ENCODE peak calls at places on chromosomes 4 and X, in eight cellular contexts. S is HCT116, E is GM12878, P is breast epithelium, B is sigmoid colon, D is suprapubic skin, Y is K562, J is prostate gland. A is an unnamed sample. For H3K4me1 and H3K27me3, the result is how much of the 10 kb centered on the place peaks cover.

GRCh38 chr4:3310301-3311094 is 17.7 kb downstream of the RGS12 start:
- DNase-seq in D (no peak), B (no peak), J (no peak), E (no peak), P (no peak), S (no peak), Y (no peak), A (peak)

GRCh38 chrX:74525116-74525515 is 89.3 kb downstream of the RLIM start:
- DNase-seq in S (no peak), P (no peak), J (no peak), Y (no peak), B (no peak), D (no peak), E (no peak), A (no peak)

GRCh38 chr4:24754586-24754985 is 40.8 kb upstream of the SOD3 start:
- DNase-seq in B (no peak), Y (no peak), S (no peak), P (no peak), D (no peak), E (no peak), J (no peak), A (no peak)

GRCh38 chr4:121957266-121957665 is 5.4 kb upstream of the TRPC3 start:
- DNase-seq in Y (no peak), P (no peak), D (no peak), E (no peak), S (no peak), J (no peak), B (no peak), A (no peak)

GRCh38 chr4:47824844-47825243 is 13.0 kb downstream of the CORIN start:
- DNase-seq in Y (no peak), D (no peak), P (no peak), B (no peak), J (no peak), E (no peak), S (no peak), A (no peak)

GRCh38 chr4:169649545-169650226 is 29.3 kb downstream of the CLCN3 start:
- DNase-seq in J (no peak), B (no peak), P (no peak), Y (peak), E (no peak), D (no peak), S (no peak), A (no peak)

GRCh38 chr4:161320377-161320776 is 843.4 kb downstream of the FSTL5 start:
- DNase-seq in E (no peak), P (no peak), B (no peak), D (no peak), Y (peak), J (no peak), S (peak), A (no peak)

GRCh38 chr4:3128058-3128457 is 53.6 kb downstream of the HTT start:
- DNase-seq in B (no peak), P (no peak), E (no peak), J (no peak), Y (no peak), S (no peak), D (no peak), A (no peak)

GRCh38 chrX:23764585-23764984 is 18.4 kb upstream of the SAT1 start:
- DNase-seq in J (no peak), E (no peak), Y (no peak), P (no peak), B (no peak), D (no peak), S (no peak), A (no peak)

GRCh38 chrX:45517090-45517973 is 316.7 kb upstream of the DIPK2B start:
- DNase-seq in S (peak), P (no peak), D (no peak), Y (no peak), B (no peak), E (no peak), J (no peak), A (no peak)

GRCh38 chrX:19889582-19890342 is 2.4 kb upstream of the SH3KBP1 start:
- DNase-seq in Y (peak), J (no peak), S (peak), E (peak), D (no peak), P (no peak), B (no peak), A (no peak)

GRCh38 chr4:123477804-123478209 is 81.2 kb downstream of the SPRY1 start:
- DNase-seq in E (no peak), S (no peak), D (no peak), B (no peak), Y (no peak), P (no peak), J (no peak), A (no peak)

GRCh38 chr4:165476214-165477098 is 97.6 kb downstream of the CPE start:
- DNase-seq in B (no peak), P (no peak), S (peak), D (no peak), Y (peak), J (no peak), E (no peak), A (no peak)

GRCh38 chrX:11364835-11365234 is 71.6 kb downstream of the AMELX start:
- DNase-seq in D (no peak), E (no peak), B (no peak), J (no peak), S (no peak), P (no peak), Y (no peak), A (no peak)

GRCh38 chr4:154189346-154189745 is 302.3 kb downstream of the DCHS2 start:
- DNase-seq in E (no peak), B (no peak), S (no peak), Y (no peak), D (no peak), J (no peak), P (no peak), A (no peak)

GRCh38 chrX:141839856-141840255 is 1.7 kb downstream of the MAGEC3 start:
- DNase-seq in B (no peak), J (no peak), P (no peak), E (no peak), Y (no peak), S (no peak), D (no peak), A (no peak)

GRCh38 chrX:33379839-33380238 is 168.5 kb upstream of the DMD start:
- DNase-seq in Y (no peak), B (no peak), D (no peak), S (no peak), E (no peak), P (no peak), J (peak), A (no peak)

GRCh38 chr4:77636902-77637301 is 31.3 kb downstream of the CXCL13 start:
- DNase-seq in E (no peak), P (no peak), B (no peak), Y (peak), S (peak), D (no peak), J (peak), A (no peak)

GRCh38 chrX:331772-332495 is 13.3 kb upstream of the GTPBP6 start:
- DNase-seq in S (no peak), J (no peak), Y (no peak), E (no peak), P (no peak), D (no peak), B (no peak), A (peak)

GRCh38 chrX:16804923-16805464 is 18.7 kb downstream of the TXLNG start:
- DNase-seq in Y (no peak), B (no peak), D (no peak), J (no peak), S (no peak), E (no peak), P (no peak), A (no peak)

GRCh38 chr4:115228851-115229250 is 115.4 kb upstream of the NDST4 start:
- DNase-seq in D (no peak), E (no peak), B (no peak), J (no peak), P (no peak), Y (no peak), S (no peak), A (no peak)

GRCh38 chr4:101345596-101346311 is 1.6 kb downstream of the PPP3CA start:
- DNase-seq in B (peak), P (no peak), Y (peak), S (no peak), E (no peak), J (peak), D (peak), A (peak)

GRCh38 chrX:24347871-24348270 is 12.6 kb upstream of the SUPT20HL1 start:
- DNase-seq in B (no peak), P (no peak), J (no peak), E (no peak), S (no peak), Y (no peak), D (no peak), A (no peak)

GRCh38 chr4:119337010-119337409 is 15.1 kb upstream of the FABP2 start:
- DNase-seq in D (no peak), Y (no peak), E (no peak), B (no peak), P (no peak), S (no peak), J (no peak), A (no peak)

GRCh38 chrX:119729408-119730201 is 28.8 kb upstream of the SOWAHD start:
- DNase-seq in J (peak), D (peak), S (peak), P (peak), Y (peak), E (peak), B (peak), A (peak)

GRCh38 chr4:85107553-85107952 is 141.1 kb upstream of the WDFY3 start:
- DNase-seq in B (no peak), S (no peak), J (no peak), Y (no peak), P (peak), E (no peak), D (no peak), A (no peak)

GRCh38 chrX:148501121-148502066 is 977 bp downstream of the AFF2 start:
- DNase-seq in P (no peak), Y (no peak), S (no peak), D (no peak), E (no peak), B (no peak), J (no peak), A (peak)

GRCh38 chrX:47568656-47569295 is 7.8 kb downstream of the ARAF start:
- DNase-seq in Y (peak), E (no peak), B (no peak), P (no peak), D (no peak), J (no peak), S (no peak), A (no peak)

GRCh38 chr4:83010522-83011318 is at the start of gene LIN54:
- DNase-seq in D (peak), J (peak), B (peak), P (peak), S (peak), Y (peak), E (no peak), A (peak)

DNA sequence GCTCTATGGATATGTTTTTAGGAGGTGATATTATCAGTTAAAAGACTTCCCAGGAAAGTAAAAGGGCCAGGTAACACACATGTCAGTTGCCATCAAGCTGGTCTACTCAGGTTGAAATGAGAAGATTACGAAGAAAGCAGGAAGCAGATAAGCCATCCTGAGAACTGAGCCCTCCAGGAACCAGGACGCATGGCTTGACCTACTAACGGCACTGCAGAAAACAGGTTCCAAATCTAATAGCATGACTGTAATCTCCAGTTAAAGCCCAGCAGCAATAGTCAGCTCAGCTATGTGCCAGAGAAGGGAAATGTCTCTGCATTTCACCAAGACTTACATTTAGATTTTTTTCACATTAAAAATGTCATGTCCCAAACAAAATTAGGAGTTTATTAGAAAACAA is 77.9 kb downstream of the APBB2 start:
- DNase-seq in S (no peak), E (no peak), P (no peak), B (no peak), J (no peak), Y (no peak), D (no peak), A (no peak)
- H3K4me1 ChIP-seq in S (under half), E (under half), P (under half), B (under half), J (under half), Y (under half), D (under half), A (under half)

GRCh38 chrX:41923257-41923924 is at the start of gene CASK:
- DNase-seq in B (peak), E (peak), S (peak), P (peak), J (peak), Y (peak), D (peak), A (peak)
- TF ChIP-seq POLR2AphosphoS5 in B (peak), E (no peak), S (peak), P (peak), J (peak), Y (no peak), D (no peak), A (peak)

DNA sequence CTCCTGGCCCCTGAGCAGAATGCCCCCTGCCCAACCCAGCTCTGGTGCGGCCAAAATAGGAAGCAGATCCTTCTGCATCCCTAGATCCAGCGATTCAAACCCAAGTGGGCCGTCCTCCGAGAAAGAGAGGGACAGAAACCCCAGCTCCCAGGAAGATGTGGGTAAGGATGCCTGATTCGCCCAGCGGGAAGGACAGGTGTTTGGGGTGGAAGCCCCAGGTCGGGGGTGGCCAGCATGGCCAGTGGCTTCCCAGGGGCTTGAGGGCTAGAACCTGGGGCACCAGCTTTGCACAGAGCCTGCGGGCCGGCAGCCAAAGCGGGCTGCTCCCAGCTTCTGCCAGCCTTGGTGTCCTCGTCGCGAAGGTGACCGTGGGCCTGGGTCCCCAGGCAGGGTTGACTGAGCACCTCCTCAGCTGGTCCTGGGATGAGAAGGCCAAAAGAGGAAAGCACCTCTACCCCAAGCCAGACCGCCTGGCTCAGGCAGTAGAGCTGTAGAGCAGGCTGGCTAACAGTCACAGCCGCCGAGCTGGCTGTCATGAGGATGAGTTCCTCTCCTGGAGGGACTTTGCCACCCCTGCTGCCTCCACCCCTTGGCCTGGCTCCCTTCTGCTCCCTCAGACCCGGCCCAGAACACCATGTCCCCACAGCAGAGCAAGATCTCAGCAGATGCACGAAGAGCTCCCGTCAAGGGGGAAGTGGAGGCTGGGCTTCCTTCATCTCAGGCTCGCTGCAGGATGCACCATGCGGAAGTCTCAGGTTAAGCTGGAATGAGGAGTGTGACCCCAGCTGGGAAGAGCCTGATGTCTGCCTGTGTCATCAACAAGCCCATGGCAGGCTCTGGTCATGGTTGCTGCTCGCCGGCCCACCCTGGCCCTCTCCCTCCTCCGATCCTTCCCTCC is 59.9 kb downstream of the CPZ start:
- DNase-seq in B (peak), D (peak), P (no peak), J (no peak), S (no peak), E (no peak), Y (no peak), A (peak)
- H3K27me3 ChIP-seq in B (under half), D (under half), P (under half), J (under half), S (under half), E (under half), Y (under half), A (under half)

GRCh38 chr4:73303711-73304110 is 45.1 kb upstream of the ANKRD17 start:
- DNase-seq in E (no peak), P (no peak), S (no peak), D (no peak), Y (no peak), B (no peak), J (no peak), A (no peak)

DNA sequence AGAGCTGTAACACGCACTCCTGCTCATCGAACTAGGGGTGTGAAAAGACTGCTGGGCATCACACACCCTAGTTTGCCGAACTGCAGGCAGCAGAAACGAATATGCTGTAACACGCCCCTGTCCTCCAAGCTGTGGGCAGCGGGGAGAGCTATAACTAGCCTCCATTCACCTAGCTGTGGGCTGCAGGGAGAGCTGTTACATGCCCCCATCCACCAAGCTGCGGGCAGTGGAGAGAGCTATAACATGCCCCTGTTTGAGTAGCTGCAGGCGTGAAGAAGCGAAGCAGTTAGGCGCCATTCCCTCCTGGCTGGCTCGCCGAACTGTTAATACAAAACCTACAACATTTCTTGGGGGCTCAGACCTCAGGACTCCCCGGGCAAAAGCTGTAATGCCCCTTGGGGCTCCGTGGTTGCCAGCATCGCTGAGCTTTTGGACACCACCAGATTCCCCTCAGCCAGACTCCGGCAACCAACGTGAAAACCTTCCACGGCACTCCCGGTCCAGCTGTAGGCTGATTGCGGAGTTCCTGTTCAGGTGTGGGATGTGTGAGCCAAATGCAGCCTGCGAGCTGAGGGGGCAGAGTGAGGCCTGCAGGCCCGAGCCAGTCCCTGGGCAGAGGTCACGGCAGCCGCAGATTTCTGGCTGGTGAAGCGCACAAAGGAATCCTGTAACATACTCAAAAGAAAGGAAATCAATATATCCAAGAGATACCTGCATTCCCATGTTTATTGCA is 41.1 kb upstream of the ANKRD17 start:
- DNase-seq in P (no peak), J (no peak), E (no peak), B (no peak), Y (no peak), S (no peak), D (no peak), A (no peak)
- H3K4me1 ChIP-seq in P (under half), J (under half), E (under half), B (under half), Y (under half), S (under half), D (under half), A (under half)

DNA sequence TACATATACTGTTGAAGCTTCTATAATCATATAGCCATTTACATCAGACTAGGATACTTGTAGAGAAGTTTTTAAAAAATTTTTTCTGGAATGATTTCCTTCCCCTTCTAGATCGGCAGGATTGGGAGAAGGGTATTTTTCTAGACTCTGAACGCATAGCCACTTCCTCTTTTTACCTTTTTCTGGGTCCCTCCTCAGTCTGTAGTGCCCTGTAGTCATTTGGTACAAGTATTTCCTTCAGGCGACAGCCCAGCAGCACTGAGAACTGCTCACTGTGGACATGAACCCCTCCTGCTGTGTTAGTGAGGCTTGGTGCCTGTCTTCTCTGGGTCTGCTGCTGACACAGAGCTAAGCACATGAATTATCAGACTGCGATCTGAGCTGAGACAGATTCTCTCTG is 255.4 kb downstream of the ARHGAP10 start:
- DNase-seq in D (no peak), S (no peak), J (no peak), P (no peak), B (no peak), E (no peak), Y (no peak), A (no peak)
- TF ChIP-seq POLR2AphosphoS5 in D (no peak), S (no peak), J (no peak), P (no peak), B (no peak), E (no peak), Y (no peak), A (no peak)

GRCh38 chrX:68827256-68827655 is 1.6 kb upstream of the EFNB1 start:
- DNase-seq in P (no peak), S (no peak), D (no peak), B (peak), E (no peak), Y (no peak), J (no peak), A (no peak)

GRCh38 chrX:68827848-68828562 is 816 bp upstream of the EFNB1 start:
- DNase-seq in S (peak), J (peak), P (peak), Y (peak), E (no peak), D (peak), B (peak), A (peak)

GRCh38 chrX:68824152-68824433 is 4.7 kb upstream of the EFNB1 start:
- DNase-seq in J (no peak), D (no peak), P (no peak), E (no peak), S (no peak), Y (no peak), B (no peak), A (no peak)

GRCh38 chrX:68824565-68825125 is 4.2 kb upstream of the EFNB1 start:
- DNase-seq in D (no peak), J (no peak), P (no peak), Y (no peak), E (no peak), S (no peak), B (peak), A (no peak)

GRCh38 chrX:68826113-68826980 is 2.5 kb upstream of the EFNB1 start:
- DNase-seq in J (no peak), Y (no peak), S (no peak), E (no peak), B (peak), D (no peak), P (no peak), A (no peak)
- H3K27me3 ChIP-seq in J (under half), Y (under half), S (under half), E (under half), B (under half), D (under half), P (half or more), A (under half)